ENCODE peak calls at places on chromosomes 16 and 17, in ten cellular contexts. One of them, this sample, is unnamed.

GRCh38 chr17:57916925-57917858 is 38.0 kb downstream of the CUEDC1 start:
- DNase-seq in fibroblast of the aortic adventitia: no peak
- DNase-seq in fibroblast of lung: no peak
- DNase-seq in WERI-Rb-1: peak
- DNase-seq in thoracic aorta: no peak
- DNase-seq in GM12865: no peak
- DNase-seq in pancreas: no peak
- DNase-seq in ovary: no peak
- DNase-seq in breast epithelium: no peak
- DNase-seq in lower lobe of right lung: peak
- DNase-seq in this sample: no peak

GRCh38 chr17:3911271-3912053 is 4.8 kb downstream of the P2RX1 start:
- DNase-seq in GM12865: peak
- DNase-seq in thoracic aorta: no peak
- DNase-seq in lower lobe of right lung: no peak
- DNase-seq in WERI-Rb-1: peak
- DNase-seq in breast epithelium: peak
- DNase-seq in ovary: no peak
- DNase-seq in fibroblast of lung: no peak
- DNase-seq in fibroblast of the aortic adventitia: no peak
- DNase-seq in pancreas: no peak
- DNase-seq in this sample: no peak

GRCh38 chr17:66541461-66542182 is 239.2 kb downstream of the PRKCA start:
- DNase-seq in lower lobe of right lung: no peak
- DNase-seq in ovary: peak
- DNase-seq in pancreas: no peak
- DNase-seq in GM12865: peak
- DNase-seq in thoracic aorta: no peak
- DNase-seq in WERI-Rb-1: no peak
- DNase-seq in breast epithelium: no peak
- DNase-seq in fibroblast of the aortic adventitia: peak
- DNase-seq in fibroblast of lung: no peak
- DNase-seq in this sample: peak

GRCh38 chr16:30365200-30365599 is 5.1 kb downstream of the TBC1D10B start:
- DNase-seq in lower lobe of right lung: no peak
- DNase-seq in fibroblast of lung: no peak
- DNase-seq in ovary: no peak
- DNase-seq in WERI-Rb-1: no peak
- DNase-seq in pancreas: no peak
- DNase-seq in GM12865: no peak
- DNase-seq in thoracic aorta: no peak
- DNase-seq in fibroblast of the aortic adventitia: no peak
- DNase-seq in breast epithelium: no peak
- DNase-seq in this sample: no peak

GRCh38 chr17:45923511-45924268 is 29.3 kb downstream of the MAPT start:
- DNase-seq in breast epithelium: no peak
- DNase-seq in pancreas: no peak
- DNase-seq in fibroblast of lung: peak
- DNase-seq in WERI-Rb-1: no peak
- DNase-seq in lower lobe of right lung: no peak
- DNase-seq in thoracic aorta: no peak
- DNase-seq in fibroblast of the aortic adventitia: peak
- DNase-seq in ovary: no peak
- DNase-seq in GM12865: no peak
- DNase-seq in this sample: peak

GRCh38 chr16:30567160-30567990 is 4.1 kb downstream of the ZNF688 start:
- DNase-seq in WERI-Rb-1: no peak
- DNase-seq in fibroblast of the aortic adventitia: peak
- DNase-seq in GM12865: peak
- DNase-seq in breast epithelium: no peak
- DNase-seq in ovary: no peak
- DNase-seq in pancreas: no peak
- DNase-seq in fibroblast of lung: no peak
- DNase-seq in thoracic aorta: no peak
- DNase-seq in lower lobe of right lung: no peak
- DNase-seq in this sample: no peak

GRCh38 chr16:66154801-66155200 is 211.7 kb upstream of the CDH5 start:
- DNase-seq in WERI-Rb-1: peak
- DNase-seq in GM12865: no peak
- DNase-seq in thoracic aorta: no peak
- DNase-seq in lower lobe of right lung: no peak
- DNase-seq in pancreas: no peak
- DNase-seq in ovary: no peak
- DNase-seq in breast epithelium: no peak
- DNase-seq in fibroblast of the aortic adventitia: no peak
- DNase-seq in fibroblast of lung: no peak
- DNase-seq in this sample: no peak

GRCh38 chr16:24670623-24671454 is 58.6 kb upstream of the TNRC6A start:
- DNase-seq in thoracic aorta: peak
- DNase-seq in pancreas: peak
- DNase-seq in GM12865: peak
- DNase-seq in fibroblast of the aortic adventitia: peak
- DNase-seq in fibroblast of lung: peak
- DNase-seq in lower lobe of right lung: peak
- DNase-seq in ovary: peak
- DNase-seq in breast epithelium: no peak
- DNase-seq in WERI-Rb-1: no peak
- DNase-seq in this sample: peak

GRCh38 chr17:73952498-73953205 is 250.8 kb upstream of the RPL38 start:
- DNase-seq in GM12865: peak
- DNase-seq in fibroblast of lung: no peak
- DNase-seq in WERI-Rb-1: peak
- DNase-seq in pancreas: peak
- DNase-seq in breast epithelium: no peak
- DNase-seq in fibroblast of the aortic adventitia: no peak
- DNase-seq in lower lobe of right lung: peak
- DNase-seq in thoracic aorta: no peak
- DNase-seq in ovary: no peak
- DNase-seq in this sample: no peak

GRCh38 chr17:1200440-1200839 is 20.7 kb upstream of the ABR start:
- DNase-seq in ovary: no peak
- DNase-seq in fibroblast of the aortic adventitia: no peak
- DNase-seq in WERI-Rb-1: no peak
- DNase-seq in GM12865: no peak
- DNase-seq in breast epithelium: no peak
- DNase-seq in fibroblast of lung: no peak
- DNase-seq in lower lobe of right lung: no peak
- DNase-seq in pancreas: no peak
- DNase-seq in thoracic aorta: no peak
- DNase-seq in this sample: no peak

GRCh38 chr17:70110443-70110880 is 35.4 kb downstream of the KCNJ16 start:
- DNase-seq in fibroblast of lung: peak
- DNase-seq in pancreas: no peak
- DNase-seq in WERI-Rb-1: peak
- DNase-seq in ovary: no peak
- DNase-seq in lower lobe of right lung: no peak
- DNase-seq in GM12865: no peak
- DNase-seq in fibroblast of the aortic adventitia: peak
- DNase-seq in thoracic aorta: no peak
- DNase-seq in breast epithelium: no peak
- DNase-seq in this sample: peak

GRCh38 chr17:37824534-37825485 is 80.0 kb upstream of the HNF1B start:
- DNase-seq in pancreas: no peak
- DNase-seq in fibroblast of the aortic adventitia: peak
- DNase-seq in thoracic aorta: no peak
- DNase-seq in breast epithelium: no peak
- DNase-seq in WERI-Rb-1: no peak
- DNase-seq in lower lobe of right lung: no peak
- DNase-seq in GM12865: no peak
- DNase-seq in ovary: no peak
- DNase-seq in fibroblast of lung: peak
- DNase-seq in this sample: peak

GRCh38 chr17:31216053-31216751 is 80.8 kb downstream of the OMG start:
- DNase-seq in fibroblast of lung: peak
- DNase-seq in WERI-Rb-1: no peak
- DNase-seq in breast epithelium: no peak
- DNase-seq in ovary: no peak
- DNase-seq in lower lobe of right lung: no peak
- DNase-seq in GM12865: peak
- DNase-seq in thoracic aorta: no peak
- DNase-seq in pancreas: no peak
- DNase-seq in fibroblast of the aortic adventitia: peak
- DNase-seq in this sample: peak

GRCh38 chr17:59558953-59559352 is 6.5 kb upstream of the DHX40 start:
- DNase-seq in pancreas: no peak
- DNase-seq in WERI-Rb-1: no peak
- DNase-seq in fibroblast of the aortic adventitia: peak
- DNase-seq in GM12865: no peak
- DNase-seq in ovary: no peak
- DNase-seq in lower lobe of right lung: no peak
- DNase-seq in fibroblast of lung: peak
- DNase-seq in thoracic aorta: no peak
- DNase-seq in breast epithelium: no peak
- DNase-seq in this sample: peak

GRCh38 chr17:49156256-49156655 is 23.7 kb downstream of the B4GALNT2 start:
- DNase-seq in GM12865: no peak
- DNase-seq in ovary: no peak
- DNase-seq in fibroblast of lung: no peak
- DNase-seq in lower lobe of right lung: no peak
- DNase-seq in fibroblast of the aortic adventitia: no peak
- DNase-seq in pancreas: no peak
- DNase-seq in WERI-Rb-1: no peak
- DNase-seq in breast epithelium: no peak
- DNase-seq in thoracic aorta: no peak
- DNase-seq in this sample: no peak

GRCh38 chr16:85169333-85170065 is 57.2 kb upstream of the CIBAR2 start:
- DNase-seq in pancreas: no peak
- DNase-seq in lower lobe of right lung: peak
- DNase-seq in WERI-Rb-1: no peak
- DNase-seq in thoracic aorta: no peak
- DNase-seq in ovary: no peak
- DNase-seq in breast epithelium: no peak
- DNase-seq in GM12865: no peak
- DNase-seq in fibroblast of the aortic adventitia: peak
- DNase-seq in fibroblast of lung: peak
- DNase-seq in this sample: peak
- H3K4me3 ChIP-seq in pancreas: peak
- H3K4me3 ChIP-seq in lower lobe of right lung: peak
- H3K4me3 ChIP-seq in WERI-Rb-1: peak
- H3K4me3 ChIP-seq in thoracic aorta: peak
- H3K4me3 ChIP-seq in ovary: peak
- H3K4me3 ChIP-seq in breast epithelium: peak
- H3K4me3 ChIP-seq in GM12865: no peak
- H3K4me3 ChIP-seq in fibroblast of the aortic adventitia: peak
- H3K4me3 ChIP-seq in fibroblast of lung: peak
- H3K4me3 ChIP-seq in this sample: peak

GRCh38 chr17:18139092-18139491 is 30.5 kb downstream of the MYO15A start:
- DNase-seq in fibroblast of the aortic adventitia: no peak
- DNase-seq in ovary: no peak
- DNase-seq in fibroblast of lung: no peak
- DNase-seq in pancreas: no peak
- DNase-seq in thoracic aorta: no peak
- DNase-seq in breast epithelium: no peak
- DNase-seq in GM12865: no peak
- DNase-seq in WERI-Rb-1: no peak
- DNase-seq in lower lobe of right lung: no peak
- DNase-seq in this sample: no peak

GRCh38 chr17:18141210-18141803 is 32.8 kb downstream of the MYO15A start:
- DNase-seq in breast epithelium: no peak
- DNase-seq in WERI-Rb-1: no peak
- DNase-seq in fibroblast of the aortic adventitia: peak
- DNase-seq in thoracic aorta: no peak
- DNase-seq in lower lobe of right lung: no peak
- DNase-seq in GM12865: peak
- DNase-seq in ovary: no peak
- DNase-seq in pancreas: no peak
- DNase-seq in fibroblast of lung: peak
- DNase-seq in this sample: peak

GRCh38 chr17:18140648-18141047 is 32.1 kb downstream of the MYO15A start:
- DNase-seq in thoracic aorta: no peak
- DNase-seq in WERI-Rb-1: no peak
- DNase-seq in breast epithelium: no peak
- DNase-seq in ovary: no peak
- DNase-seq in GM12865: no peak
- DNase-seq in fibroblast of the aortic adventitia: no peak
- DNase-seq in fibroblast of lung: no peak
- DNase-seq in lower lobe of right lung: no peak
- DNase-seq in pancreas: no peak
- DNase-seq in this sample: no peak

GRCh38 chr17:18139498-18139897 is 30.9 kb downstream of the MYO15A start:
- DNase-seq in fibroblast of lung: no peak
- DNase-seq in lower lobe of right lung: no peak
- DNase-seq in pancreas: no peak
- DNase-seq in GM12865: no peak
- DNase-seq in fibroblast of the aortic adventitia: no peak
- DNase-seq in thoracic aorta: no peak
- DNase-seq in breast epithelium: no peak
- DNase-seq in ovary: no peak
- DNase-seq in WERI-Rb-1: no peak
- DNase-seq in this sample: no peak

GRCh38 chr17:18139949-18140348 is 31.4 kb downstream of the MYO15A start:
- DNase-seq in thoracic aorta: no peak
- DNase-seq in fibroblast of lung: peak
- DNase-seq in ovary: no peak
- DNase-seq in pancreas: no peak
- DNase-seq in breast epithelium: no peak
- DNase-seq in WERI-Rb-1: peak
- DNase-seq in fibroblast of the aortic adventitia: peak
- DNase-seq in GM12865: peak
- DNase-seq in lower lobe of right lung: no peak
- DNase-seq in this sample: peak
- TF ChIP-seq CTCF in thoracic aorta: no peak
- TF ChIP-seq CTCF in fibroblast of lung: peak
- TF ChIP-seq CTCF in ovary: no peak
- TF ChIP-seq CTCF in pancreas: no peak
- TF ChIP-seq CTCF in breast epithelium: no peak
- TF ChIP-seq CTCF in WERI-Rb-1: peak
- TF ChIP-seq CTCF in fibroblast of the aortic adventitia: peak
- TF ChIP-seq CTCF in GM12865: peak
- TF ChIP-seq CTCF in lower lobe of right lung: no peak
- TF ChIP-seq CTCF in this sample: peak

DNA sequence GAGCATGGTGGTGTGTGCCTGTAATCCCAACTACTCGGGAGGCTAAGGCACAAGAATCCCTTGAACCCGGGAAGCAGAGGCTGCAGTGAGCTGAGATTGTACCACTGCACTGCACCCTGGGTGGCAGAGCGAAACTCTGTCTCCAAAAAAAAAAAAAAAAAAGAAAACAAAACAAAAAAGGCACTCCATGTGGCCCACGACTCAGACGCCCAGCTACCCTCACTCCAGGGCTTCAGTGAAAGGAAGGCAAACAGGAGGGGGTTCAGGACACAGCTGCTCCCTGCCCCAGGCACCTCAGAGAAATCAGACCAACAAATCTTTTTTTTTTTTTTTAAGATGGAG is 91.7 kb downstream of the LITAF start:
- DNase-seq in fibroblast of lung: no peak
- DNase-seq in lower lobe of right lung: no peak
- DNase-seq in WERI-Rb-1: no peak
- DNase-seq in ovary: no peak
- DNase-seq in thoracic aorta: no peak
- DNase-seq in fibroblast of the aortic adventitia: no peak
- DNase-seq in GM12865: no peak
- DNase-seq in pancreas: no peak
- DNase-seq in breast epithelium: no peak
- DNase-seq in this sample: no peak
- H3K4me3 ChIP-seq in fibroblast of lung: no peak
- H3K4me3 ChIP-seq in lower lobe of right lung: no peak
- H3K4me3 ChIP-seq in WERI-Rb-1: no peak
- H3K4me3 ChIP-seq in ovary: no peak
- H3K4me3 ChIP-seq in thoracic aorta: no peak
- H3K4me3 ChIP-seq in fibroblast of the aortic adventitia: no peak
- H3K4me3 ChIP-seq in GM12865: no peak
- H3K4me3 ChIP-seq in pancreas: no peak
- H3K4me3 ChIP-seq in breast epithelium: no peak
- H3K4me3 ChIP-seq in this sample: no peak

GRCh38 chr17:43627657-43628650 is 33.8 kb downstream of the MEOX1 start:
- DNase-seq in ovary: no peak
- DNase-seq in GM12865: no peak
- DNase-seq in thoracic aorta: no peak
- DNase-seq in fibroblast of the aortic adventitia: peak
- DNase-seq in lower lobe of right lung: no peak
- DNase-seq in breast epithelium: no peak
- DNase-seq in pancreas: no peak
- DNase-seq in WERI-Rb-1: no peak
- DNase-seq in fibroblast of lung: no peak
- DNase-seq in this sample: peak
- TF ChIP-seq CTCF in ovary: no peak
- TF ChIP-seq CTCF in GM12865: no peak
- TF ChIP-seq CTCF in thoracic aorta: no peak
- TF ChIP-seq CTCF in fibroblast of the aortic adventitia: no peak
- TF ChIP-seq CTCF in lower lobe of right lung: no peak
- TF ChIP-seq CTCF in breast epithelium: no peak
- TF ChIP-seq CTCF in pancreas: no peak
- TF ChIP-seq CTCF in WERI-Rb-1: no peak
- TF ChIP-seq CTCF in fibroblast of lung: no peak
- TF ChIP-seq CTCF in this sample: peak

This sample was measured in choroid plexus epithelial cell.